ENCODE peak calls at places on chromosomes 11 and 22, in four cellular contexts. X is MM.1S, P is adrenal gland, L is fibroblast of lung. Y is an unnamed sample. For H3K4me1 and H3K9me3, the result is how much of the 10 kb centered on the place peaks cover.

GRCh38 chr22:25655536-25655935 is 86.5 kb upstream of the MYO18B start:
- DNase-seq in X (no peak), P (no peak), L (no peak), Y (no peak)

GRCh38 chr11:17476317-17477083 is at the start of gene ABCC8:
- DNase-seq in X (no peak), P (no peak), L (no peak), Y (no peak)

GRCh38 chr11:93648168-93648567 is 13.3 kb upstream of the CEP295 start:
- DNase-seq in X (no peak), P (no peak), L (peak), Y (no peak)

GRCh38 chr11:79536155-79536917 is 95.5 kb upstream of the TENM4 start:
- DNase-seq in X (no peak), P (no peak), L (no peak), Y (no peak)

GRCh38 chr11:46271875-46272815 is 5.3 kb upstream of the CREB3L1 start:
- DNase-seq in X (no peak), P (no peak), L (no peak), Y (no peak)

GRCh38 chr11:134450186-134450585 is 38.1 kb upstream of the B3GAT1 start:
- DNase-seq in X (no peak), P (no peak), L (no peak), Y (no peak)

GRCh38 chr11:77130763-77131513 is 2.9 kb downstream of the MYO7A start:
- DNase-seq in X (no peak), P (peak), L (peak), Y (no peak)

GRCh38 chr11:36594316-36594989 is at the start of gene IFTAP:
- DNase-seq in X (peak), P (peak), L (peak), Y (peak)

GRCh38 chr22:23523746-23524145 is 56.3 kb downstream of the IGLL1 start:
- DNase-seq in X (no peak), P (no peak), L (no peak), Y (no peak)

GRCh38 chr11:114108501-114109205 is 49.1 kb downstream of the ZBTB16 start:
- DNase-seq in X (no peak), P (no peak), L (no peak), Y (no peak)

GRCh38 chr22:17655289-17655688 is 16.7 kb downstream of the BCL2L13 start:
- DNase-seq in X (no peak), P (no peak), L (no peak), Y (no peak)

GRCh38 chr11:134337051-134337450 is 5.3 kb downstream of the GLB1L2 start:
- DNase-seq in X (no peak), P (no peak), L (no peak), Y (no peak)

GRCh38 chr11:68839054-68839865 is 2.5 kb downstream of the CPT1A start:
- DNase-seq in X (peak), P (peak), L (peak), Y (peak)

GRCh38 chr11:131033151-131033651 is 116.9 kb upstream of the SNX19 start:
- DNase-seq in X (no peak), P (peak), L (peak), Y (no peak)

GRCh38 chr11:106409201-106409600 is 331.7 kb downstream of the AASDHPPT start:
- DNase-seq in X (no peak), P (no peak), L (peak), Y (no peak)

GRCh38 chr11:6693342-6694228 is 10.4 kb upstream of the MRPL17 start:
- DNase-seq in X (no peak), P (peak), L (peak), Y (peak)

GRCh38 chr22:45402466-45402865 is 10.9 kb downstream of the SMC1B start:
- DNase-seq in X (no peak), P (no peak), L (no peak), Y (no peak)

GRCh38 chr22:38700789-38701628 is at the start of gene JOSD1:
- DNase-seq in X (peak), P (peak), L (peak), Y (peak)
- H3K4me1 ChIP-seq in X (under half), P (half or more), L (under half), Y (half or more)

GRCh38 chr22:48356731-48357130 is 1470.9 kb downstream of the BRD1 start:
- DNase-seq in X (no peak), P (no peak), L (no peak), Y (no peak)

GRCh38 chr22:48351376-48352085 is 1476.1 kb downstream of the BRD1 start:
- DNase-seq in X (no peak), P (no peak), L (no peak), Y (no peak)

GRCh38 chr22:48353116-48353947 is 1474.3 kb downstream of the BRD1 start:
- DNase-seq in X (no peak), P (no peak), L (no peak), Y (no peak)

GRCh38 chr22:48352086-48352911 is 1475.4 kb downstream of the BRD1 start:
- DNase-seq in X (peak), P (no peak), L (no peak), Y (no peak)

GRCh38 chr22:48354082-48354481 is 1473.6 kb downstream of the BRD1 start:
- DNase-seq in X (no peak), P (no peak), L (no peak), Y (no peak)
- H3K9me3 ChIP-seq in X (under half), P (under half), L (under half), Y (under half)

DNA sequence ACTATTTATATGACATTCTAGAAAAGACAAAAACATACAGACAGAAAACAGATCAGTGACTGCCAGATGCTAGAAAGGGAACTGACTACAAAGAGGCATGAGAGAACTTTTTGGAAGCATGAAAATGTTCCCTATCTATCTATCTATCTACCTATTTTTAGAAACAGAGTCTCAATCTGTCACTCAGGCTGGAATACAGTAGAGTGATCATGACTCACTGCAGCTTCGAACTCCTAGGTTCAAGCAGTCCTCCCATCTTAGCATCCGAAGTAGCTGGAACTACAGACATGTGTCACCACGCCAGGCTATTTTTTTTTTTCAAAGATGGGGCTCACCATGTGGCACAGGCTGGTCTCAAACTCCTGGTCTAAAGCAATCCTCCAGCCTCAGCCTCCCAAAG is 6.9 kb downstream of the SBF2 start:
- DNase-seq in X (no peak), P (no peak), L (no peak), Y (no peak)
- H3K4me1 ChIP-seq in X (under half), P (under half), L (under half), Y (under half)

DNA sequence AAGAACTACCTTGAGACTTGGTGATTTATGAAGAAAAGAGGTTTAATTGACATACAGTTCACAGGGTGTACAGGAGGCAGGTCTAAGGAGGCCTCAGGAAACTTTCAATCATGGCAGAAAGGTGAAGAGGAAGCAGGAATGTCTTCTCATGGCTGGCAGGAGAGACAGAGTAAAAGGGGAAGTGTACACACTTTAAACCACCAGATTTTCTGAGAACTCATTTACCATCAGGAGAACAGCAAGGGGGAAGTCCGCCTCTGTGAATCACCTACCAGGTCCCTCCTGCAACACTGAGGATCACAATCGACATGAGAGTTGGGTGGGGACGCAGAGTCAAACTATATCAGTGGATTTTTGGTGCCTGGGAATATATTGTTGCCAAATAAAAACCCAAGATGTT is 40.3 kb upstream of the OR5D13 start:
- DNase-seq in X (no peak), P (no peak), L (no peak), Y (no peak)
- H3K9me3 ChIP-seq in X (under half), P (under half), L (under half), Y (under half)

GRCh38 chr22:29348956-29349355 is 33.5 kb upstream of the RASL10A start:
- DNase-seq in X (no peak), P (no peak), L (no peak), Y (no peak)

GRCh38 chr22:29343313-29343805 is 27.9 kb upstream of the RASL10A start:
- DNase-seq in X (no peak), P (no peak), L (peak), Y (no peak)

GRCh38 chr22:29344137-29344536 is 28.6 kb upstream of the RASL10A start:
- DNase-seq in X (no peak), P (peak), L (peak), Y (no peak)

GRCh38 chr22:29346659-29347058 is 31.2 kb upstream of the RASL10A start:
- DNase-seq in X (no peak), P (no peak), L (no peak), Y (no peak)

DNA sequence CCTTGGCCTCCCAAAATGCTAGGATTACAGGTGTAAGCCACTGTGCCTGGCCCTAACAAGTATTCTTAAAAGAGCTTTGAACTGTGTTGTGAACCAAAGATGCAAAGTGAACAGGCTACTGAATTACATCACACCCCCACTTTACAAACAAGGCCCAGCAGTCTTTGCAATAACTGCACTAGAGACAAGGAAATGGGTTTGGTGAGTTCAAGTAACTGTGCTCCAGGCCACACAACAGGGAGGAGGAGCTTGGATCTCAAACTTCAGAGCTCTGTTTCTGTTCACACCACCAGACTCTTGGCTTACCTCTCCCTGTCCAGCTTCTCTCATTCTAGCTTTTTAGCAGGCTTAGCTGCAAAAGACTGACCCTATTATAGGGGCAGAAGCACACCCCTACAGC is 30.4 kb upstream of the RASL10A start:
- DNase-seq in X (no peak), P (no peak), L (no peak), Y (no peak)
- H3K4me1 ChIP-seq in X (under half), P (under half), L (under half), Y (under half)

DNA sequence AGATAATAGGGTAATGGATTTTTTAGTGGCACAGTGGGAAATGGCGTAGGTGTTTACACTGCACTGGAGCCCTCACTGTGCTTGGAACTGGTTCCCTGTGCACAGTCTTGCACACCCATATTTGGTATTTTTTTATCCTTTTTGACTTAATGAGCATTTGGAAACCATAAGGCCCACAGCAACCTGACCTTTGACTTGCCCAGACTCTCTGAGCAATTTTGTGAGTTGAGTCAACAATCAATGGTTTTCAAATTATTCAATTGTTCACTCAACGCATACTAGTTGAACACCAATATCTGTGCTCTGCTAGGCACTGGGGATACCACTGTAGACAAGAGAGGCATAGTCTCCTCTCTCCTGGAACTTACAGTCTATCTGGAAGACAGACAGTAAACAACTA is 14.3 kb downstream of the CD44 start:
- DNase-seq in X (no peak), P (no peak), L (no peak), Y (no peak)
- H3K9me3 ChIP-seq in X (under half), P (under half), L (under half), Y (under half)

DNA sequence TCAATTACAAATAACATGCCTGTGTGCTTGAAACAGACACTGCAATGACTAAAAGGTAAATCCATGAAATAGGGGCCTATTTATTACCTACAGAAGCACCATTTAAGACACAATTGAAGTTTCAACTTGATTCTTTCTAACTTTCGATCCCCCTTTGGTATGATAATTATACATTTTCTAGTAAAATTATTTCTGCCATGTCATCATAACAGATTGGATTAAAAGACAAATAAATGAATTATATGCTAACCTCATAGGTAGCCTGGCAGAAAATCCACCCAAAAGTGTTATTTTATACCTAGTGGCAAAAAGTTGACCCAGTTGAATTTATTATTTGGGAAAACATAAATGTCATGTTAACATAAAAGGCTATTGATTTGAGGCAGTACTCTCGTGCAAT is 241.1 kb downstream of the RAB38 start:
- DNase-seq in X (no peak), P (no peak), L (no peak), Y (no peak)
- H3K4me1 ChIP-seq in X (under half), P (under half), L (under half), Y (under half)

GRCh38 chr22:48262596-48263430 is 1500.4 kb downstream of the TBC1D22A start:
- DNase-seq in X (peak), P (no peak), L (no peak), Y (no peak)

GRCh38 chr22:48263431-48263765 is 1500.9 kb downstream of the TBC1D22A start:
- DNase-seq in X (no peak), P (no peak), L (no peak), Y (no peak)

GRCh38 chr22:48263791-48264351 is 1501.4 kb downstream of the TBC1D22A start:
- DNase-seq in X (no peak), P (no peak), L (no peak), Y (no peak)

GRCh38 chr22:48265000-48265625 is 1502.7 kb downstream of the TBC1D22A start:
- DNase-seq in X (peak), P (no peak), L (no peak), Y (no peak)

GRCh38 chr22:48264586-48264985 is 1502.1 kb downstream of the TBC1D22A start:
- DNase-seq in X (no peak), P (no peak), L (no peak), Y (no peak)
- H3K9me3 ChIP-seq in X (under half), P (under half), L (under half), Y (under half)